ENCODE peak calls at places on chromosome 17, in four cellular contexts. Y is IMR-90, G is H1, N is mesendoderm. L is an unnamed sample.

GRCh38 chr17:2174471-2175293 is 119.8 kb downstream of the HIC1 start:
- DNase-seq in Y (peak; percentile 99), G (no peak), N (no peak), L (no peak)

GRCh38 chr17:62705781-62706597 is 78.5 kb downstream of the MRC2 start:
- DNase-seq in G (peak; percentile 51), Y (peak; percentile 47), N (peak; percentile 69), L (peak; percentile 86)

GRCh38 chr17:60398227-60398959 is 6.5 kb upstream of the USP32 start:
- DNase-seq in N (no peak), G (no peak), Y (no peak), L (no peak)

GRCh38 chr17:73155410-73156165 is 9.2 kb upstream of the SSTR2 start:
- DNase-seq in N (peak; percentile 45), Y (no peak), G (no peak), L (peak; percentile 59)

GRCh38 chr17:36629252-36629847 is 28.0 kb downstream of the MRM1 start:
- DNase-seq in N (peak; percentile 75), Y (peak; percentile 51), G (peak; percentile 64), L (peak; percentile 91)

GRCh38 chr17:79922161-79922569 is 82.9 kb upstream of the CBX4 start:
- DNase-seq in G (no peak), N (no peak), Y (no peak), L (no peak)

GRCh38 chr17:76868669-76869208 is 535 bp downstream of the MGAT5B start:
- DNase-seq in G (no peak), Y (no peak), N (no peak), L (no peak)

GRCh38 chr17:6843241-6843890 is 11.8 kb upstream of the TEKT1 start:
- DNase-seq in N (peak; percentile 53), G (no peak), Y (peak; percentile 52), L (no peak)

GRCh38 chr17:68868708-68869107 is 86.5 kb downstream of the ABCA8 start:
- DNase-seq in Y (peak; percentile 31), N (no peak), G (no peak), L (no peak)

GRCh38 chr17:61410555-61411089 is 11.0 kb downstream of the TBX2 start:
- DNase-seq in Y (peak; percentile 86), G (no peak), N (peak; percentile 82), L (peak; percentile 93)

GRCh38 chr17:44959821-44960523 is 8.1 kb downstream of the C1QL1 start:
- DNase-seq in N (no peak), Y (no peak), G (no peak), L (peak; percentile 58)
- H4K8ac ChIP-seq in N (no peak overlapping the region), Y (no peak overlapping the region), G (peak overlapping the region; percentile 88), L (peak overlapping the region; percentile 50)

GRCh38 chr17:41464173-41464572 is 3.0 kb downstream of the KRT32 start:
- DNase-seq in G (no peak), N (no peak), Y (no peak), L (no peak)
- H2BK15ac ChIP-seq in G (no peak overlapping the region), N (no peak overlapping the region), Y (no peak overlapping the region), L (no peak overlapping the region)

GRCh38 chr17:29107933-29108805 is 65.2 kb downstream of the PIPOX start:
- DNase-seq in N (peak; percentile 44), G (no peak), Y (no peak), L (no peak)

GRCh38 chr17:29110372-29110757 is 67.4 kb downstream of the PIPOX start:
- DNase-seq in Y (no peak), N (no peak), G (no peak), L (no peak)

GRCh38 chr17:29108806-29109476 is 66.0 kb downstream of the PIPOX start:
- DNase-seq in G (no peak), Y (no peak), N (peak; percentile 40), L (no peak)

GRCh38 chr17:29109477-29110371 is 66.8 kb downstream of the PIPOX start:
- DNase-seq in G (no peak), N (peak; percentile 19), Y (no peak), L (peak; percentile 71)

DNA sequence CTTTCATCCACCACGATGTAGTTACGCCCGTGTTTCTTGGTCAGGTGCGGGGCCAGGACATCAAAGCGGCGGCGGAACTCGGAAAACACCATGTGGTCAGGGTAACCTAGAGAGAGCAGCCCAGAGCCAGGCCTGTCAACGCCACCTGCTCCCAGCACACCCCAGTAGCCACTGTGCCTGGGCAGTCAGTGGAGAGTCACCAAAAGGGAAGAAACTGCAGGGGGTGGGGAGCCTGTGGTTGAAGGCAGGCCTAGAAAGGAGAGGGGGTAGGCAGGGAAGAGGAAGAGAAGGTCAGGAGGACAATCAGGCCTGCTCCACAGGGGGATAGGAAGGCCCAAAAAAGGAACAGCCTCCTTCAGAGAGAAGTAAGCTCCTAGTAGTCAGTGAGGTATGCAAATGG is 64.1 kb downstream of the PIPOX start:
- DNase-seq in Y (no peak), N (peak; percentile 13), G (no peak), L (no peak)
- H3K56ac ChIP-seq in Y (no peak overlapping the region), N (no peak overlapping the region), G (no peak overlapping the region), L (no peak overlapping the region)

GRCh38 chr17:82386256-82386831 is 14.8 kb downstream of the UTS2R start:
- DNase-seq in N (peak; percentile 21), G (no peak), Y (no peak), L (no peak)
- H4K8ac ChIP-seq in N (no peak overlapping the region), G (no peak overlapping the region), Y (no peak overlapping the region), L (no peak overlapping the region)

GRCh38 chr17:31488982-31489294 is 97.5 kb downstream of the RAB11FIP4 start:
- DNase-seq in N (peak; percentile 44), Y (no peak), G (no peak), L (no peak)
- H2BK15ac ChIP-seq in N (no peak overlapping the region), Y (no peak overlapping the region), G (peak overlapping the region; percentile 72), L (no peak overlapping the region)

GRCh38 chr17:57422574-57423164 is 166.3 kb downstream of the MSI2 start:
- DNase-seq in N (no peak), G (no peak), Y (peak; percentile 57), L (no peak)
- H3K56ac ChIP-seq in N (no peak overlapping the region), G (no peak overlapping the region), Y (no peak overlapping the region), L (no peak overlapping the region)

DNA sequence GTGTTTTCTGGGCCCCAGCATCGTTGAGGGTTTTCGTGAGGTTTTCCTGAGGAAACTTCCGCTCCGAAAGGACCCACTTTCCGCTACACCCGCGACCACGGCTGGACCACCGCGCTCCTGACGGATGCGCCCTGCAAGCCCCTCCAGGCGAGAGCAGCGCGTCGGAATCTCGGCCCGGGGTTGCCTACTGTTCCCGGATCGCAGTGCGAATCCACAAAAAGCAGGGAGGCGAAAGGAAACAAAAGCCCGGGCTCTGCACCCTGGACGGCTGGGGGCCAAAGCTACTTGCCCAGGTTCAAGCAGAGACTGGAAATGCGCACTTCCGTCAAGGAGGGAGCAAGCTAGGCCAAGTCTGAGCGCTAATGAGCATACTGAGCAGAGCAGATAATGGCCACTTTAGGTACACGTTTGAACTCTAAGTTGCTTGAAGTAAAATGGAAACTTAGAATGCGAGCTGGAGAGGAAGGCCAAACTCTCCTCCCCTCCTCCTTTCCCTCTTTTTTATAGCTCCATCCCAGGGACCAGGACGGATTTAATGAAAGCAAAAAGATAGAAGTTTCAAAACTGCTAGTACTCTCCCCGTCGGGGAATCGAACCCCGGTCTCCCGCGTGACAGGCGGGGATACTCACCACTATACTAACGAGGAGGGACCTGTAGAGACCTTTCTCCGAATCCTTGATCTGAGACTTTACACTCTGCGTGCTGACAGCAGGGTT is 11.4 kb upstream of the AURKB start:
- DNase-seq in N (peak; percentile 94), G (peak; percentile 79), Y (peak; percentile 89), L (peak; percentile 93)
- H4K8ac ChIP-seq in N (no peak overlapping the region), G (peak overlapping the region; percentile 79), Y (peak overlapping the region; percentile 60), L (no peak overlapping the region)

GRCh38 chr17:10117581-10118001 is 80.8 kb downstream of the GAS7 start:
- DNase-seq in Y (peak; percentile 26), N (peak; percentile 88), G (no peak), L (no peak)

GRCh38 chr17:10116267-10116666 is 82.1 kb downstream of the GAS7 start:
- DNase-seq in Y (no peak), N (no peak), G (no peak), L (no peak)

GRCh38 chr17:10115536-10115932 is 82.9 kb downstream of the GAS7 start:
- DNase-seq in N (no peak), Y (no peak), G (no peak), L (no peak)

GRCh38 chr17:10116676-10117075 is 81.7 kb downstream of the GAS7 start:
- DNase-seq in N (peak; percentile 51), Y (no peak), G (no peak), L (no peak)

GRCh38 chr17:10117085-10117484 is 81.3 kb downstream of the GAS7 start:
- DNase-seq in Y (no peak), G (no peak), N (peak; percentile 43), L (no peak)
- H2BK15ac ChIP-seq in Y (peak overlapping the region; percentile 7), G (peak overlapping the region; percentile 63), N (no peak overlapping the region), L (no peak overlapping the region)

GRCh38 chr17:78164748-78165607 is 3.4 kb upstream of the SYNGR2 start:
- DNase-seq in Y (no peak), G (no peak), N (no peak), L (no peak)
- H3K56ac ChIP-seq in Y (no peak overlapping the region), G (no peak overlapping the region), N (no peak overlapping the region), L (no peak overlapping the region)

GRCh38 chr17:43662432-43663141 is 865 bp upstream of the MEOX1 start:
- DNase-seq in N (no peak), Y (no peak), G (no peak), L (no peak)

GRCh38 chr17:43661699-43662431 is at the start of gene MEOX1:
- DNase-seq in Y (peak; percentile 82), G (no peak), N (peak; percentile 47), L (no peak)

GRCh38 chr17:43660262-43660661 is 1.5 kb downstream of the MEOX1 start:
- DNase-seq in N (no peak), Y (no peak), G (no peak), L (no peak)

GRCh38 chr17:43659823-43660222 is 1.9 kb downstream of the MEOX1 start:
- DNase-seq in Y (no peak), N (no peak), G (no peak), L (no peak)

GRCh38 chr17:43660816-43661493 is 767 bp downstream of the MEOX1 start:
- DNase-seq in Y (no peak), G (no peak), N (no peak), L (no peak)
- H4K8ac ChIP-seq in Y (no peak overlapping the region), G (peak overlapping the region; percentile 39), N (no peak overlapping the region), L (no peak overlapping the region)

L was measured in H9.